ENCODE peak calls at places on chromosome 20, in six cellular contexts. K, H, S, Y, I and L are unnamed samples.

GRCh38 chr20:53623454-53624206 is 30.0 kb upstream of the ZNF217 start:
- DNase-seq in S (no peak), I (peak), Y (peak), K (peak), H (no peak), L (peak)

GRCh38 chr20:57841297-57841866 is 131.6 kb upstream of the PMEPA1 start:
- DNase-seq in I (no peak), H (no peak), K (no peak), S (peak), Y (no peak), L (no peak)

GRCh38 chr20:20368414-20369352 is 779 bp downstream of the INSM1 start:
- DNase-seq in K (peak), S (no peak), H (peak), I (no peak), Y (peak), L (no peak)

GRCh38 chr20:58877374-58878360 is 25.2 kb downstream of the GNAS start:
- DNase-seq in S (no peak), H (no peak), Y (no peak), I (no peak), K (no peak), L (no peak)

GRCh38 chr20:25470045-25470444 is 62.6 kb downstream of the GINS1 start:
- DNase-seq in H (no peak), K (peak), Y (no peak), S (no peak), I (no peak), L (no peak)

GRCh38 chr20:44054118-44054517 is 132.9 kb downstream of the JPH2 start:
- DNase-seq in K (no peak), I (no peak), H (no peak), Y (no peak), S (peak), L (no peak)

GRCh38 chr20:12153616-12154015 is 235.9 kb downstream of the BTBD3 start:
- DNase-seq in H (no peak), S (no peak), K (no peak), Y (no peak), I (no peak), L (no peak)

GRCh38 chr20:709864-710761 is 34.5 kb upstream of the SCRT2 start:
- DNase-seq in Y (no peak), H (peak), K (no peak), S (no peak), I (no peak), L (no peak)

GRCh38 chr20:5080384-5080877 is 39.3 kb downstream of the PCNA start:
- DNase-seq in Y (no peak), K (peak), S (no peak), H (no peak), I (peak), L (no peak)

GRCh38 chr20:38844963-38845362 is 39.5 kb downstream of the PPP1R16B start:
- DNase-seq in Y (no peak), K (no peak), I (no peak), S (no peak), H (no peak), L (no peak)

GRCh38 chr20:19935842-19936241 is 81.3 kb upstream of the NAA20 start:
- DNase-seq in S (no peak), Y (no peak), K (no peak), H (no peak), I (no peak), L (no peak)

GRCh38 chr20:36932476-36933426 is 18.8 kb downstream of the SAMHD1 start:
- DNase-seq in I (no peak), Y (no peak), H (no peak), K (no peak), S (no peak), L (no peak)

GRCh38 chr20:63775096-63775978 is 35.8 kb downstream of the SLC2A4RG start:
- DNase-seq in H (peak), Y (peak), I (no peak), K (peak), S (peak), L (no peak)

GRCh38 chr20:36355469-36356171 is 49.5 kb downstream of the DLGAP4 start:
- DNase-seq in I (no peak), S (no peak), Y (no peak), H (no peak), K (no peak), L (no peak)

GRCh38 chr20:35700625-35701148 is 1.5 kb downstream of the ROMO1 start:
- DNase-seq in I (no peak), K (no peak), H (no peak), S (no peak), Y (no peak), L (no peak)